ENCODE peak calls at places on chromosome X, in six cellular contexts. K is HCT116, S is K562, Z is transverse colon, H is GM12878, Y is HepG2. G is an unnamed sample.
A peak's percentile ranks its signal among the peaks of the same experiment; 100 is the strongest.

GRCh38 chrX:126770179-126770578 is 49.4 kb upstream of the PRR32 start:
- DNase-seq in S (peak; percentile 5), Z (no peak), Y (no peak), K (no peak), H (no peak), G (no peak)

GRCh38 chrX:73262991-73263390 is 48.3 kb upstream of the NAP1L2 start:
- DNase-seq in K (peak; percentile 0), S (peak; percentile 4), H (no peak), Y (peak; percentile 7), Z (no peak), G (no peak)

GRCh38 chrX:126994011-126994410 is 174.5 kb downstream of the PRR32 start:
- DNase-seq in Y (no peak), H (no peak), S (no peak), Z (no peak), K (no peak), G (no peak)

GRCh38 chrX:110175146-110175545 is 142.7 kb downstream of the AMMECR1 start:
- DNase-seq in H (no peak), S (no peak), K (no peak), Y (no peak), Z (no peak), G (no peak)

GRCh38 chrX:100696699-100697351 is 35.1 kb downstream of the SYTL4 start:
- DNase-seq in S (no peak), Z (no peak), K (no peak), Y (no peak), H (no peak), G (no peak)

GRCh38 chrX:5100004-5100403 is 1128.7 kb downstream of the NLGN4X start:
- DNase-seq in Z (no peak), K (no peak), Y (no peak), S (no peak), H (no peak), G (no peak)

GRCh38 chrX:153828723-153829548 is 1.4 kb downstream of the PDZD4 start:
- DNase-seq in Z (no peak), S (no peak), Y (peak; percentile 2), K (no peak), H (no peak), G (no peak)

GRCh38 chrX:80667967-80668366 is 141.7 kb downstream of the BRWD3 start:
- DNase-seq in S (no peak), Z (no peak), H (no peak), K (no peak), Y (no peak), G (no peak)

GRCh38 chrX:24002167-24002566 is 24.8 kb downstream of the KLHL15 start:
- DNase-seq in H (no peak), S (no peak), Z (no peak), Y (no peak), K (no peak), G (no peak)

GRCh38 chrX:68112321-68112720 is 321.0 kb downstream of the OPHN1 start:
- DNase-seq in H (no peak), Z (no peak), S (no peak), K (no peak), Y (no peak), G (no peak)

GRCh38 chrX:48083706-48084105 is 12.3 kb upstream of the ZNF630 start:
- DNase-seq in H (no peak), Z (no peak), Y (no peak), K (no peak), S (no peak), G (no peak)

GRCh38 chrX:149371984-149372383 is 133.1 kb downstream of the IDS start:
- DNase-seq in Y (no peak), K (no peak), S (no peak), H (no peak), Z (no peak), G (no peak)

GRCh38 chrX:102599950-102600579 is 750 bp downstream of the ARMCX5 start:
- DNase-seq in S (peak; percentile 8), Z (no peak), K (no peak), H (no peak), Y (no peak), G (no peak)

GRCh38 chrX:136586386-136586785 is 54.4 kb downstream of the VGLL1 start:
- DNase-seq in Z (no peak), H (no peak), S (no peak), Y (no peak), K (no peak), G (no peak)

GRCh38 chrX:68650491-68650890 is 3.0 kb downstream of the STARD8 start:
- DNase-seq in Z (no peak), K (no peak), Y (no peak), H (no peak), S (no peak), G (no peak)

GRCh38 chrX:148784137-148784536 is 283.7 kb downstream of the AFF2 start:
- DNase-seq in Z (no peak), Y (no peak), K (no peak), S (no peak), H (no peak), G (no peak)

GRCh38 chrX:12170755-12171154 is 32.5 kb downstream of the FRMPD4 start:
- DNase-seq in Y (no peak), Z (no peak), S (no peak), H (no peak), K (no peak), G (no peak)

GRCh38 chrX:77668391-77669237 is 117.4 kb downstream of the ATRX start:
- DNase-seq in Y (peak; percentile 1), K (no peak), Z (no peak), S (peak; percentile 4), H (no peak), G (no peak)

GRCh38 chrX:14235004-14235403 is 205.3 kb upstream of the GEMIN8 start:
- DNase-seq in Y (no peak), Z (no peak), S (no peak), H (no peak), K (peak; percentile 3), G (no peak)
- TF ChIP-seq POLR2AphosphoS5 in Y (no peak), Z (no peak), S (no peak), H (no peak), K (no peak), G (no peak)

GRCh38 chrX:55714111-55714510 is 3.4 kb upstream of the RRAGB start:
- DNase-seq in K (no peak), Y (no peak), H (no peak), S (no peak), Z (no peak), G (no peak)

GRCh38 chrX:55716937-55717336 is 612 bp upstream of the RRAGB start:
- DNase-seq in Y (no peak), S (no peak), H (no peak), K (no peak), Z (no peak), G (no peak)

GRCh38 chrX:55715847-55716246 is 1.7 kb upstream of the RRAGB start:
- DNase-seq in H (no peak), K (no peak), S (peak; percentile 5), Z (no peak), Y (peak; percentile 10), G (no peak)

GRCh38 chrX:55713635-55714034 is 3.9 kb upstream of the RRAGB start:
- DNase-seq in Y (no peak), S (no peak), Z (no peak), H (no peak), K (no peak), G (no peak)

GRCh38 chrX:55717521-55718497 is at the start of gene RRAGB:
- DNase-seq in H (peak; percentile 90), S (peak; percentile 89), Z (peak; percentile 95), Y (peak; percentile 92), K (peak; percentile 89), G (peak; percentile 68)
- TF ChIP-seq POLR2A in H (peak; percentile 80), S (peak; percentile 66), Z (peak; percentile 64), Y (peak; percentile 76), K (peak; percentile 64), G (peak; percentile 73)

GRCh38 chrX:71301195-71301924 is at the start of gene ITGB1BP2:
- DNase-seq in H (no peak), Z (no peak), Y (peak; percentile 43), S (peak; percentile 28), K (no peak), G (no peak)
- TF ChIP-seq POLR2AphosphoS5 in H (no peak), Z (no peak), Y (no peak), S (peak; percentile 11), K (no peak), G (peak; percentile 63)

GRCh38 chrX:115968436-115969252 is 201.9 kb upstream of the AGTR2 start:
- DNase-seq in Y (no peak), K (peak; percentile 63), Z (peak; percentile 58), H (no peak), S (no peak), G (no peak)
- TF ChIP-seq POLR2A in Y (no peak), K (no peak), Z (peak; percentile 53), H (no peak), S (no peak), G (no peak)

GRCh38 chrX:29254515-29254914 is 667.3 kb downstream of the IL1RAPL1 start:
- DNase-seq in Z (no peak), S (no peak), Y (no peak), H (no peak), K (no peak), G (no peak)
- TF ChIP-seq POLR2AphosphoS5 in Z (no peak), S (no peak), Y (no peak), H (no peak), K (no peak), G (no peak)

G was measured in GM12892.